ENCODE peak calls at places on chromosomes 5 and 9, in ten cellular contexts. C is transverse colon, P is lower leg skin, Y is cardiac fibroblast, M is A549, J is AG10803, U is brain microvascular endothelial cell, Z is endothelial cell, A is astrocyte of the spinal cord, R is CD14-positive monocyte. X is an unnamed sample.

GRCh38 chr5:99771296-99771695 is 763.9 kb upstream of the FAM174A start:
- DNase-seq in C (no peak), P (no peak), Y (no peak), M (no peak), J (no peak), U (no peak), Z (no peak), A (peak; percentile 9), R (no peak), X (no peak)

GRCh38 chr5:42108468-42108867 is 183.4 kb downstream of the FBXO4 start:
- DNase-seq in C (no peak), P (no peak), Y (no peak), M (peak; percentile 27), J (no peak), U (no peak), Z (no peak), A (no peak), R (no peak), X (no peak)

GRCh38 chr9:18012170-18012569 is 433.3 kb downstream of the SH3GL2 start:
- DNase-seq in C (no peak), P (no peak), Y (no peak), M (no peak), J (no peak), U (no peak), Z (no peak), A (no peak), R (no peak), X (no peak)

GRCh38 chr5:179198865-179199645 is 138.9 kb downstream of the ZNF354C start:
- DNase-seq in C (no peak), P (no peak), Y (no peak), M (no peak), J (no peak), U (no peak), Z (no peak), A (no peak), R (no peak), X (no peak)

GRCh38 chr5:168916266-168916665 is 337.1 kb upstream of the PANK3 start:
- DNase-seq in C (peak; percentile 13), P (no peak), Y (peak; percentile 39), M (no peak), J (peak; percentile 70), U (no peak), Z (no peak), A (no peak), R (no peak), X (no peak)

GRCh38 chr9:137784641-137785513 is 92.7 kb upstream of the CACNA1B start:
- DNase-seq in C (no peak), P (no peak), Y (no peak), M (no peak), J (no peak), U (no peak), Z (no peak), A (no peak), R (no peak), X (no peak)

GRCh38 chr9:107131108-107131799 is 151.8 kb upstream of the RAD23B start:
- DNase-seq in C (no peak), P (no peak), Y (no peak), M (no peak), J (no peak), U (no peak), Z (no peak), A (no peak), R (no peak), X (no peak)

GRCh38 chr5:5330723-5331530 is 91.5 kb upstream of the ICE1 start:
- DNase-seq in C (no peak), P (no peak), Y (no peak), M (no peak), J (no peak), U (no peak), Z (no peak), A (no peak), R (no peak), X (no peak)

GRCh38 chr5:100827481-100827889 is 75.6 kb downstream of the ST8SIA4 start:
- DNase-seq in C (peak; percentile 25), P (no peak), Y (no peak), M (peak; percentile 50), J (no peak), U (peak; percentile 15), Z (no peak), A (peak; percentile 14), R (no peak), X (peak; percentile 50)

GRCh38 chr5:170430256-170430655 is 41.1 kb upstream of the KCNMB1 start:
- DNase-seq in C (no peak), P (no peak), Y (no peak), M (no peak), J (no peak), U (no peak), Z (no peak), A (no peak), R (no peak), X (no peak)

GRCh38 chr5:36452394-36453100 is 150.8 kb upstream of the RANBP3L start:
- DNase-seq in C (no peak), P (peak; percentile 46), Y (no peak), M (no peak), J (no peak), U (no peak), Z (no peak), A (no peak), R (no peak), X (no peak)

GRCh38 chr5:673837-674629 is 19.1 kb downstream of the TPPP start:
- DNase-seq in C (no peak), P (no peak), Y (no peak), M (no peak), J (no peak), U (no peak), Z (no peak), A (no peak), R (no peak), X (no peak)

GRCh38 chr9:125475385-125475784 is 213.8 kb downstream of the GAPVD1 start:
- DNase-seq in C (no peak), P (no peak), Y (no peak), M (no peak), J (no peak), U (no peak), Z (no peak), A (no peak), R (no peak), X (no peak)

GRCh38 chr5:174303437-174304045 is 258.0 kb downstream of the NSG2 start:
- DNase-seq in C (no peak), P (no peak), Y (no peak), M (no peak), J (no peak), U (no peak), Z (no peak), A (no peak), R (no peak), X (no peak)

GRCh38 chr9:135009051-135009560 is 78.4 kb upstream of the OLFM1 start:
- DNase-seq in C (no peak), P (no peak), Y (no peak), M (no peak), J (no peak), U (no peak), Z (no peak), A (no peak), R (no peak), X (no peak)

GRCh38 chr9:133737071-133737773 is 930 bp downstream of the SARDH start:
- DNase-seq in C (no peak), P (no peak), Y (no peak), M (no peak), J (no peak), U (no peak), Z (no peak), A (no peak), R (no peak), X (no peak)

GRCh38 chr5:142915840-142916424 is 145.8 kb downstream of the ARHGAP26 start:
- DNase-seq in C (peak; percentile 23), P (no peak), Y (peak; percentile 34), M (peak; percentile 63), J (no peak), U (no peak), Z (peak; percentile 48), A (peak; percentile 46), R (no peak), X (peak; percentile 55)
- TF ChIP-seq CTCF in C (peak; percentile 20), P (no peak), Y (peak; percentile 72), M (peak; percentile 67), J (peak; percentile 49), U (peak; percentile 87), Z (peak; percentile 23), A (peak; percentile 82), R (peak; percentile 56), X (peak; percentile 77)

GRCh38 chr5:96175090-96175489 is 213.4 kb upstream of the ELL2 start:
- DNase-seq in C (no peak), P (no peak), Y (no peak), M (peak; percentile 31), J (no peak), U (no peak), Z (no peak), A (no peak), R (no peak), X (peak; percentile 4)
- TF ChIP-seq CTCF in C (peak; percentile 12), P (no peak), Y (peak; percentile 28), M (no peak), J (peak; percentile 28), U (peak; percentile 54), Z (peak; percentile 72), A (peak; percentile 21), R (peak; percentile 64), X (peak; percentile 48)

GRCh38 chr9:71490810-71491209 is 277.5 kb downstream of the CEMIP2 start:
- DNase-seq in C (no peak), P (no peak), Y (no peak), M (peak; percentile 8), J (no peak), U (no peak), Z (no peak), A (no peak), R (no peak), X (no peak)
- TF ChIP-seq CTCF in C (no peak), P (no peak), Y (peak; percentile 17), M (peak; percentile 43), J (peak; percentile 33), U (peak; percentile 41), Z (no peak), A (peak; percentile 17), R (no peak), X (peak; percentile 60)

GRCh38 chr5:91266184-91266705 is 116.9 kb downstream of the ARRDC3 start:
- DNase-seq in C (no peak), P (no peak), Y (peak; percentile 60), M (peak; percentile 26), J (peak; percentile 47), U (peak; percentile 11), Z (no peak), A (peak; percentile 76), R (no peak), X (no peak)
- TF ChIP-seq CTCF in C (no peak), P (no peak), Y (no peak), M (no peak), J (peak; percentile 25), U (no peak), Z (no peak), A (no peak), R (peak; percentile 54), X (peak; percentile 5)

X was measured in OCI-LY7.